ENCODE peak calls at places on chromosomes 5 and 9, in ten cellular contexts. W is CD8-positive, alpha-beta memory T cell; N is left ventricle myocardium inferior; G is A673; Z is ovary; F is CD4-positive, alpha-beta T cell; J is cardiac muscle cell; P is sigmoid colon; M is GM23248; Y is neural progenitor cell. H is an unnamed sample.

GRCh38 chr9:3007331-3007730 is 163.4 kb upstream of the PUM3 start:
- DNase-seq in W (no peak), N (no peak), G (no peak), Z (no peak), F (no peak), J (no peak), P (no peak), M (no peak), Y (no peak), H (no peak)

GRCh38 chr5:124948062-124948753 is 201.8 kb upstream of the ZNF608 start:
- DNase-seq in W (no peak), N (no peak), G (peak; percentile 59), Z (peak; percentile 23), F (no peak), J (peak; percentile 32), P (no peak), M (no peak), Y (peak; percentile 18), H (no peak)

GRCh38 chr9:82124090-82124489 is 135.5 kb downstream of the SPATA31D1 start:
- DNase-seq in W (no peak), N (no peak), G (no peak), Z (no peak), F (no peak), J (peak; percentile 69), P (no peak), M (peak; percentile 91), Y (no peak), H (peak; percentile 31)

GRCh38 chr9:109918359-109919163 is 138.6 kb downstream of the PALM2AKAP2 start:
- DNase-seq in W (no peak), N (no peak), G (no peak), Z (no peak), F (no peak), J (no peak), P (no peak), M (no peak), Y (no peak), H (no peak)

GRCh38 chr5:132008961-132009680 is 2.3 kb downstream of the ACSL6 start:
- DNase-seq in W (no peak), N (no peak), G (no peak), Z (no peak), F (no peak), J (no peak), P (peak; percentile 28), M (no peak), Y (no peak), H (peak; percentile 91)

GRCh38 chr9:91682806-91683205 is 259.2 kb upstream of the NFIL3 start:
- DNase-seq in W (no peak), N (no peak), G (no peak), Z (no peak), F (no peak), J (peak; percentile 30), P (no peak), M (peak; percentile 93), Y (no peak), H (peak; percentile 32)

GRCh38 chr9:37281541-37281940 is 141.0 kb upstream of the GRHPR start:
- DNase-seq in W (no peak), N (no peak), G (no peak), Z (no peak), F (no peak), J (no peak), P (no peak), M (no peak), Y (no peak), H (no peak)

GRCh38 chr5:164358531-164359259 is 853.3 kb downstream of the MAT2B start:
- DNase-seq in W (no peak), N (no peak), G (no peak), Z (no peak), F (no peak), J (peak; percentile 59), P (no peak), M (peak; percentile 31), Y (no peak), H (no peak)

GRCh38 chr9:94933429-94933828 is 206.9 kb downstream of the AOPEP start:
- DNase-seq in W (no peak), N (no peak), G (no peak), Z (no peak), F (no peak), J (no peak), P (no peak), M (peak; percentile 65), Y (no peak), H (no peak)

GRCh38 chr9:94932647-94933415 is 206.3 kb downstream of the AOPEP start:
- DNase-seq in W (no peak), N (no peak), G (no peak), Z (no peak), F (no peak), J (no peak), P (no peak), M (no peak), Y (no peak), H (no peak)

GRCh38 chr9:94931036-94931633 is 204.6 kb downstream of the AOPEP start:
- DNase-seq in W (no peak), N (no peak), G (no peak), Z (no peak), F (no peak), J (no peak), P (no peak), M (no peak), Y (no peak), H (no peak)

GRCh38 chr9:94929373-94929764 is 202.9 kb downstream of the AOPEP start:
- DNase-seq in W (no peak), N (peak; percentile 68), G (no peak), Z (no peak), F (no peak), J (peak; percentile 83), P (no peak), M (no peak), Y (no peak), H (peak; percentile 82)

DNA sequence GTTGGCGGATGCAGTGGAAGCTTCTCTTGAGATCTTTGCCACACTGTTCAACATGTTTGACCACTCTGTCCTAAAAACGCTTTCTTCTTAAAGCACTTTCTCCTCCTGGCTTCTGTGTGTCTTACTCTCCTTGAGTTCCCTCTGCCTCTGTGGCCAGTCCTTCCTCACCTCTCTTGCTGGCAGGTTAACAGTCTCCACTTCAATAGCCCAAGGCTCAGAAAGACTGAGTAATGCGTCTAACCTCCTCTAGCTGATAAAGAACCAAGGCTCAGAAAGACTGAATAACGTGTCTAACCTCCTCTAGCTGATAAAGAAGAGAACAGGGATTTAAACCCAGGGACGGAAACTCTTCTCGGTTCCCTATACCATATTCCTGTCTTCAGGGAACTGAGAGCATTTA is 205.2 kb downstream of the AOPEP start:
- DNase-seq in W (no peak), N (no peak), G (no peak), Z (no peak), F (no peak), J (no peak), P (no peak), M (no peak), Y (no peak), H (no peak)
- H3K27ac ChIP-seq in W (no peak overlapping the region), N (peak overlapping the region; percentile 77), G (no peak overlapping the region), Z (no peak overlapping the region), F (no peak overlapping the region), J (no peak overlapping the region), P (no peak overlapping the region), M (no peak overlapping the region), Y (no peak overlapping the region), H (no peak overlapping the region)

DNA sequence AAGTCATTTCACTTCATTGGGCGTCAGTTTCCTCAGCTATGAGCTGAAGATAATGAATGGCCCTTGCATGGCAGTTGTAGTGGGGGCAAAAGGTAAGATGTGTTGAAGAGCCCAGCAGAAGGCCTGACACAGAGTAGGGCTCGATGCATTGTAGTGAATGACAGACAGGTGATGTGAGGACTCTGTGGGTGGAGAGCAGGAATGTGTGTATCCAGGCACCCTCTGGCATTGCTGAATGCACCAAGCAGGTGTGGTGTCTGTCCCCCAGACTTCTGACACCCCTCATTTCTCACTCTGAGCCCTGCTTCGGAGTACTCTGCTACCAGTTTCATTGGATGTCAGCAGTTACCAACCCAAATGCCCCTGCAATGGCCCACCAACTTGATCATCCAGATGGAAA is 22.4 kb downstream of the LHX2 start:
- DNase-seq in W (no peak), N (no peak), G (no peak), Z (no peak), F (no peak), J (no peak), P (peak; percentile 14), M (no peak), Y (no peak), H (no peak)
- H3K27me3 ChIP-seq in W (peaks cover 8% of the 10 kb centered on the region), N (peaks cover 100% of the 10 kb centered on the region), G (peaks cover 70% of the 10 kb centered on the region), Z (no peaks in the 10 kb centered on the region), F (peaks cover 70% of the 10 kb centered on the region), J (peaks cover 97% of the 10 kb centered on the region), P (peaks cover 89% of the 10 kb centered on the region), M (peaks cover 47% of the 10 kb centered on the region), Y (peaks cover 96% of the 10 kb centered on the region), H (peaks cover 84% of the 10 kb centered on the region)

GRCh38 chr9:133874659-133875058 is 117.5 kb downstream of the VAV2 start:
- DNase-seq in W (no peak), N (no peak), G (no peak), Z (no peak), F (no peak), J (no peak), P (no peak), M (no peak), Y (no peak), H (no peak)

GRCh38 chr9:133875131-133875530 is 117.0 kb downstream of the VAV2 start:
- DNase-seq in W (no peak), N (no peak), G (no peak), Z (no peak), F (no peak), J (no peak), P (no peak), M (no peak), Y (no peak), H (no peak)

GRCh38 chr9:133876144-133876543 is 116.0 kb downstream of the VAV2 start:
- DNase-seq in W (no peak), N (no peak), G (peak; percentile 19), Z (no peak), F (no peak), J (peak; percentile 24), P (no peak), M (no peak), Y (peak; percentile 66), H (peak; percentile 29)

GRCh38 chr9:133873006-133873780 is 118.9 kb downstream of the VAV2 start:
- DNase-seq in W (no peak), N (no peak), G (no peak), Z (no peak), F (no peak), J (no peak), P (no peak), M (no peak), Y (no peak), H (no peak)

DNA sequence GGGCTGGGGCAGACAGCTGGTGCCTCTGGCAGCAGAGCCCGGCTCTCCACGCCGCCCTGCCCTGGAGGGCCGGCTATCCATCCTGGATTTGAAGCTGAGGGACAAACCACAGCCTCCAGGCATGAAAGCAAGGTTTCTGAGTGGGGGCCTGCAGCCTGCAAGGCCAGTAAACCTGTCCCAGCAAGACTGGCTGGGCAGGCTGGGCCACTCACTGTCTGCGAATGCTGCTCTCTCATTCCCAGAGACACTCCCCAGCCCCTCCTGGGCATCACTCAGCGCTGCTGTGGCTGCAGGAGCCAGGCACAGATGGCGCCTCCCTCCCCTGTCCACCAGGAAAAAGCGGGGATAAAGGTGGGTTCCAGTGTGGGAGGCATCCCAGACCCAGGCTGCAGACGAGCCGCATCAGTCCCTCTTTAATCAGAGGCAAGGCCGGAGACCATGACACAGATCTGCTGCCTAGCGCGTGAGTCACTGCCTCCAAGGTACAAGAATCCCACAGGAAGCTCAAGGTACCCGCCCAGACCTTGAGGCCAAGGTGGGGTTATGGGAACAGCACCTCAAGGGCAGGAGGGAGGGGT is 118.0 kb downstream of the VAV2 start:
- DNase-seq in W (no peak), N (no peak), G (no peak), Z (no peak), F (no peak), J (peak; percentile 50), P (no peak), M (peak; percentile 84), Y (no peak), H (peak; percentile 99)
- H3K27ac ChIP-seq in W (no peak overlapping the region), N (no peak overlapping the region), G (peak overlapping the region; percentile 16), Z (no peak overlapping the region), F (no peak overlapping the region), J (no peak overlapping the region), P (no peak overlapping the region), M (peak overlapping the region; percentile 26), Y (no peak overlapping the region), H (peak overlapping the region; percentile 95)

GRCh38 chr9:97845763-97846162 is 7.3 kb upstream of the FOXE1 start:
- DNase-seq in W (no peak), N (no peak), G (no peak), Z (no peak), F (no peak), J (no peak), P (no peak), M (no peak), Y (no peak), H (no peak)

GRCh38 chr9:97848237-97848581 is 4.8 kb upstream of the FOXE1 start:
- DNase-seq in W (no peak), N (no peak), G (no peak), Z (no peak), F (no peak), J (no peak), P (no peak), M (no peak), Y (peak; percentile 63), H (no peak)

GRCh38 chr9:97845130-97845529 is 7.9 kb upstream of the FOXE1 start:
- DNase-seq in W (no peak), N (no peak), G (no peak), Z (no peak), F (no peak), J (peak; percentile 37), P (no peak), M (peak; percentile 45), Y (no peak), H (no peak)

GRCh38 chr9:97847474-97848236 is 5.4 kb upstream of the FOXE1 start:
- DNase-seq in W (no peak), N (no peak), G (no peak), Z (no peak), F (no peak), J (no peak), P (no peak), M (no peak), Y (no peak), H (no peak)

DNA sequence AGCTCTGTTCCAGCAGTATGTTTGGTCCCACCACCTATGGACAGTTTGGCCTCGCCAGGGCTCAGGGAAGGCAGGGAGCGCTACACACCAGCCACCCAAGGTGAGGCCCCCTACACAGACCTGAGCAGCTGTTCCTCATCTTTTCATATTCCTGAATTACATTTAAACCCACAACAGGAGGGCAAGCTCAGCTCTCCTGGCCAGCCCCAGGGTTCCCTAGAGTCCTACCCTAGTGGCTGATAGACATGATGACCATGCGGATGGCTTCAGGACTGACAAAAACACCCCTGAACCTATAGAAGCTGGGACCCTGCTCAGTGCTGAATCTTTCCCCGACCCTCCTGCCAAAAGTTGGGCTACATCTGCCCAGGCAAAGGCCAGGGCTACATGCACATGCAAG is 6.7 kb upstream of the FOXE1 start:
- DNase-seq in W (no peak), N (no peak), G (no peak), Z (no peak), F (no peak), J (no peak), P (no peak), M (no peak), Y (no peak), H (no peak)
- H3K27me3 ChIP-seq in W (peaks cover 34% of the 10 kb centered on the region), N (peaks cover 100% of the 10 kb centered on the region), G (peaks cover 95% of the 10 kb centered on the region), Z (no peaks in the 10 kb centered on the region), F (peaks cover 81% of the 10 kb centered on the region), J (peaks cover 88% of the 10 kb centered on the region), P (peaks cover 100% of the 10 kb centered on the region), M (peaks cover 83% of the 10 kb centered on the region), Y (peaks cover 100% of the 10 kb centered on the region), H (peaks cover 86% of the 10 kb centered on the region)